ENCODE peak calls at places on chromosome 16, in six cellular contexts. One of them, this sample, is unnamed.

GRCh38 chr16:54939537-54940278 is 9.0 kb downstream of the IRX5 start:
- DNase-seq in H9: peak; percentile 66
- DNase-seq in IMR-90: no peak
- DNase-seq in neuronal stem cell: peak; percentile 48
- DNase-seq in mesenchymal stem cell: no peak
- DNase-seq in H1: no peak
- DNase-seq in this sample: peak; percentile 33

GRCh38 chr16:89191901-89192184 is 8.5 kb downstream of the SLC22A31 start:
- DNase-seq in H9: no peak
- DNase-seq in IMR-90: no peak
- DNase-seq in neuronal stem cell: no peak
- DNase-seq in mesenchymal stem cell: no peak
- DNase-seq in H1: no peak
- DNase-seq in this sample: no peak

GRCh38 chr16:11168386-11169065 is 87.5 kb downstream of the SOCS1 start:
- DNase-seq in H9: no peak
- DNase-seq in IMR-90: peak; percentile 29
- DNase-seq in neuronal stem cell: no peak
- DNase-seq in mesenchymal stem cell: no peak
- DNase-seq in H1: no peak
- DNase-seq in this sample: no peak

GRCh38 chr16:88460496-88461169 is 7.6 kb downstream of the ZFPM1 start:
- DNase-seq in H9: no peak
- DNase-seq in IMR-90: no peak
- DNase-seq in neuronal stem cell: no peak
- DNase-seq in mesenchymal stem cell: no peak
- DNase-seq in H1: no peak
- DNase-seq in this sample: no peak

GRCh38 chr16:66020642-66021041 is 345.8 kb upstream of the CDH5 start:
- DNase-seq in H9: no peak
- DNase-seq in IMR-90: peak; percentile 52
- DNase-seq in neuronal stem cell: no peak
- DNase-seq in mesenchymal stem cell: peak; percentile 56
- DNase-seq in H1: no peak
- DNase-seq in this sample: no peak

GRCh38 chr16:1823821-1824220 is 2.8 kb downstream of the HAGH start:
- DNase-seq in H9: peak; percentile 75
- DNase-seq in IMR-90: peak; percentile 59
- DNase-seq in neuronal stem cell: no peak
- DNase-seq in mesenchymal stem cell: peak; percentile 50
- DNase-seq in H1: no peak
- DNase-seq in this sample: peak; percentile 71

GRCh38 chr16:66934138-66934838 is at the start of gene CIAO2B:
- DNase-seq in H9: peak; percentile 74
- DNase-seq in IMR-90: peak; percentile 84
- DNase-seq in neuronal stem cell: peak; percentile 63
- DNase-seq in mesenchymal stem cell: peak; percentile 89
- DNase-seq in H1: no peak
- DNase-seq in this sample: peak; percentile 86

GRCh38 chr16:65415460-65415859 is 293.6 kb upstream of the CDH11 start:
- DNase-seq in H9: no peak
- DNase-seq in IMR-90: peak; percentile 12
- DNase-seq in neuronal stem cell: no peak
- DNase-seq in mesenchymal stem cell: peak; percentile 33
- DNase-seq in H1: no peak
- DNase-seq in this sample: peak; percentile 10

GRCh38 chr16:2514333-2515179 is 804 bp downstream of the ATP6V0C start:
- DNase-seq in H9: peak; percentile 39
- DNase-seq in IMR-90: no peak
- DNase-seq in neuronal stem cell: no peak
- DNase-seq in mesenchymal stem cell: no peak
- DNase-seq in H1: no peak
- DNase-seq in this sample: peak; percentile 55

GRCh38 chr16:19771796-19772195 is 53.7 kb downstream of the IQCK start:
- DNase-seq in H9: no peak
- DNase-seq in IMR-90: no peak
- DNase-seq in neuronal stem cell: no peak
- DNase-seq in mesenchymal stem cell: no peak
- DNase-seq in H1: no peak
- DNase-seq in this sample: no peak

GRCh38 chr16:2704983-2705275 is 15.1 kb downstream of the PRSS27 start:
- DNase-seq in H9: no peak
- DNase-seq in IMR-90: no peak
- DNase-seq in neuronal stem cell: no peak
- DNase-seq in mesenchymal stem cell: no peak
- DNase-seq in H1: no peak
- DNase-seq in this sample: no peak

GRCh38 chr16:61792194-61792904 is 243.9 kb downstream of the CDH8 start:
- DNase-seq in H9: no peak
- DNase-seq in IMR-90: no peak
- DNase-seq in neuronal stem cell: no peak
- DNase-seq in mesenchymal stem cell: peak; percentile 74
- DNase-seq in H1: no peak
- DNase-seq in this sample: peak; percentile 30

GRCh38 chr16:66491716-66492064 is 58.2 kb downstream of the TK2 start:
- DNase-seq in H9: no peak
- DNase-seq in IMR-90: no peak
- DNase-seq in neuronal stem cell: no peak
- DNase-seq in mesenchymal stem cell: no peak
- DNase-seq in H1: no peak
- DNase-seq in this sample: no peak

GRCh38 chr16:68732741-68733399 is 4.2 kb upstream of the CDH1 start:
- DNase-seq in H9: no peak
- DNase-seq in IMR-90: no peak
- DNase-seq in neuronal stem cell: no peak
- DNase-seq in mesenchymal stem cell: no peak
- DNase-seq in H1: no peak
- DNase-seq in this sample: peak; percentile 86

GRCh38 chr16:12341423-12341822 is 364.9 kb downstream of the SNX29 start:
- DNase-seq in H9: no peak
- DNase-seq in IMR-90: peak; percentile 75
- DNase-seq in neuronal stem cell: no peak
- DNase-seq in mesenchymal stem cell: peak; percentile 73
- DNase-seq in H1: no peak
- DNase-seq in this sample: peak; percentile 51

GRCh38 chr16:80973991-80974390 is 32.7 kb downstream of the CMC2 start:
- DNase-seq in H9: no peak
- DNase-seq in IMR-90: peak; percentile 38
- DNase-seq in neuronal stem cell: no peak
- DNase-seq in mesenchymal stem cell: no peak
- DNase-seq in H1: no peak
- DNase-seq in this sample: no peak

GRCh38 chr16:70437582-70438324 is 1.1 kb downstream of the ST3GAL2 start:
- DNase-seq in H9: no peak
- DNase-seq in IMR-90: peak; percentile 69
- DNase-seq in neuronal stem cell: no peak
- DNase-seq in mesenchymal stem cell: peak; percentile 75
- DNase-seq in H1: no peak
- DNase-seq in this sample: peak; percentile 67

GRCh38 chr16:11462036-11462435 is 116.8 kb downstream of the RMI2 start:
- DNase-seq in H9: no peak
- DNase-seq in IMR-90: no peak
- DNase-seq in neuronal stem cell: no peak
- DNase-seq in mesenchymal stem cell: no peak
- DNase-seq in H1: no peak
- DNase-seq in this sample: no peak

GRCh38 chr16:230949-231348 is 1.7 kb upstream of the LUC7L start:
- DNase-seq in H9: no peak
- DNase-seq in IMR-90: no peak
- DNase-seq in neuronal stem cell: no peak
- DNase-seq in mesenchymal stem cell: no peak
- DNase-seq in H1: no peak
- DNase-seq in this sample: no peak

GRCh38 chr16:229731-230281 is 557 bp upstream of the LUC7L start:
- DNase-seq in H9: no peak
- DNase-seq in IMR-90: no peak
- DNase-seq in neuronal stem cell: no peak
- DNase-seq in mesenchymal stem cell: no peak
- DNase-seq in H1: no peak
- DNase-seq in this sample: no peak

GRCh38 chr16:228917-229730 is at the start of gene LUC7L:
- DNase-seq in H9: peak; percentile 91
- DNase-seq in IMR-90: peak; percentile 80
- DNase-seq in neuronal stem cell: peak; percentile 91
- DNase-seq in mesenchymal stem cell: peak; percentile 91
- DNase-seq in H1: peak; percentile 51
- DNase-seq in this sample: peak; percentile 94

DNA sequence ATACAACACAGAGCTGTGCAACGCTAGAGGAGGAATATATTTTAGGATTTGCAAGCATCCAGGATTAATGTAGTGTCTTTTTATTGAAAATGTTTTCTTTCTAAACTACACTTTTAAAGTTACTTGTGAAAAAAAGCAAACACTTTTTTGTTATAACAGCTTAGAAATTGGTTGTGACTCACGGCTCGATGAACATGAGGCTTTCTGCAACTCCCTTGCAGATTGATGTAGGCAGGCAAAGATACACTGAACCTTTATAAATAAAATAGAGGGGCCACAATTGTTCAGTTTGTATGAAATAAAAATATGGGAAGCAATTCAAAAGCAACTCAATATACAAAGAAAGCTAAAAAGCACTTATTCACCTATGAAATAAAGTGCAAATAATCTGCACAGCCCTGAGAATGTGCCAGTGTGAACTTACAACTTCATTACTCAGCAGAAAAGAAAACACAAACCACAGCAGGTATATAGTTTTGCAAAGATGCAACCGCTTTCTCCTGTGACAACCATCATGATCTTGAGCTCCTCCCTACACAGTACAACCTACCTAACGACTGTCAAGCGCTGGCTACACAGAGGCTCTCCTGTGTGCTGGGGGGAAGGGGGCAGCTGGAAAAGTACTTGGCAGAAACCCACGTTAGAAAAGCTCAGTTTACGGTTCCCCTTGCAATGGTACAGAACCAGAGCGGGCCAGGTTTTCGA is 946 bp downstream of the LUC7L start:
- DNase-seq in H9: no peak
- DNase-seq in IMR-90: peak; percentile 10
- DNase-seq in neuronal stem cell: no peak
- DNase-seq in mesenchymal stem cell: no peak
- DNase-seq in H1: no peak
- DNase-seq in this sample: peak; percentile 50
- H2AK5ac ChIP-seq in H9: no peak overlapping the region
- H2AK5ac ChIP-seq in IMR-90: peak overlapping the region; percentile 59
- H2AK5ac ChIP-seq in neuronal stem cell: peak overlapping the region; percentile 48
- H2AK5ac ChIP-seq in mesenchymal stem cell: peak overlapping the region; percentile 16
- H2AK5ac ChIP-seq in H1: no peak overlapping the region
- H2AK5ac ChIP-seq in this sample: no peak overlapping the region

DNA sequence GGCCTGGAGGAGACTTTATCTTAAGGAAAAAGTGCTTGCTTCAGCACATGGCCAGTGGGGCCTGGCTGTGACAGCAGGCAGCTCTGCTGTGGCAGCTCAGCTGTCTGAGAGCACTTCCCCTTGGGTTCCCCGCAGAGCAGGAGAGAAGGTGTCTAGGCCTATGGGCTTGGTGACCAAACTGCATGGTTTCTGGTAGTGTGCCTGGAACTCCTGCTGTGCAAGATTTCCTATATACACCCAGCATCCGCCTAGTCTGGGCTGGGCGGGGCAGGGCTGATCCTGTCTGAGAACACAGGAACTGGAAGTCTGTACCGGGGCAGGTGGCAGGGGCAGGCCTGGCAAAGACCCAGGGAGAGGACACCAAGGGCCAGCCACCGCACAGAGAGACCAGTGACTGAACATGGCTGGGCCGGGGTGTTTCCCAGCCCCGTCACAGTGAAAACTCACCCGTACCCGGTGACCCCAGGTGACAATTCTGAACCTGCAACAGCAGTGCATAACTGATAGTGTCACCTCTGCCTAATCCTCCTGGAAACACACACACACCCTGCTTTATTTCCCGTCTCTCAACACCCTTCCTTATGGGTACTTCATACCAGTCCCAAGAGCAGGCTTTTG is 39.3 kb downstream of the CHD9 start:
- DNase-seq in H9: no peak
- DNase-seq in IMR-90: no peak
- DNase-seq in neuronal stem cell: no peak
- DNase-seq in mesenchymal stem cell: no peak
- DNase-seq in H1: no peak
- DNase-seq in this sample: no peak
- H2AK5ac ChIP-seq in H9: no peak overlapping the region
- H2AK5ac ChIP-seq in IMR-90: peak overlapping the region; percentile 43
- H2AK5ac ChIP-seq in neuronal stem cell: peak overlapping the region; percentile 16
- H2AK5ac ChIP-seq in mesenchymal stem cell: peak overlapping the region; percentile 59
- H2AK5ac ChIP-seq in H1: peak overlapping the region; percentile 43
- H2AK5ac ChIP-seq in this sample: no peak overlapping the region

DNA sequence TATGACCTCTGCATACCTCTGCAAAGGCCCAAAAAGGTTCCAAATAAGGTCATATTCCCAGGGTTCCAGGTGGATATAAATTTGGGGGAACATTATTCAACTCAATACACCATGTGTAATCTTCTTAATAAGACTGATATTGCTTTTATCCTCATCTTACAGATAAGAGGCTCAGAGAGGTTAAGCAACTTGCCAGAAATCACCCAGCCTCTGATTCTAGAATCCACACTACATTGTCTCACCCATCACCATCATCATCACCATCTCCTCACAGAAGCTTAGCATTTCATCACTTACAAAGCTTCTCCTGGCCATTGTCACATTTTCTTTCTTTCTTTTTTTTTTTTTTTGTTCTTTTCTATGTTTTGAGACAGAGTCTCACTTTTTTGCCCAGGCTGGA is 15.4 kb upstream of the KIFC3 start:
- DNase-seq in H9: no peak
- DNase-seq in IMR-90: no peak
- DNase-seq in neuronal stem cell: no peak
- DNase-seq in mesenchymal stem cell: no peak
- DNase-seq in H1: no peak
- DNase-seq in this sample: no peak
- H2AK5ac ChIP-seq in H9: no peak overlapping the region
- H2AK5ac ChIP-seq in IMR-90: no peak overlapping the region
- H2AK5ac ChIP-seq in neuronal stem cell: no peak overlapping the region
- H2AK5ac ChIP-seq in mesenchymal stem cell: peak overlapping the region; percentile 42
- H2AK5ac ChIP-seq in H1: no peak overlapping the region
- H2AK5ac ChIP-seq in this sample: no peak overlapping the region

GRCh38 chr16:85610059-85610445 is 3.1 kb upstream of the GSE1 start:
- DNase-seq in H9: no peak
- DNase-seq in IMR-90: no peak
- DNase-seq in neuronal stem cell: no peak
- DNase-seq in mesenchymal stem cell: no peak
- DNase-seq in H1: no peak
- DNase-seq in this sample: no peak
- H2AK5ac ChIP-seq in H9: no peak overlapping the region
- H2AK5ac ChIP-seq in IMR-90: peak overlapping the region; percentile 83
- H2AK5ac ChIP-seq in neuronal stem cell: peak overlapping the region; percentile 98
- H2AK5ac ChIP-seq in mesenchymal stem cell: peak overlapping the region; percentile 3
- H2AK5ac ChIP-seq in H1: no peak overlapping the region
- H2AK5ac ChIP-seq in this sample: no peak overlapping the region

GRCh38 chr16:4376820-4377572 is 5.3 kb downstream of the VASN start:
- DNase-seq in H9: no peak
- DNase-seq in IMR-90: no peak
- DNase-seq in neuronal stem cell: no peak
- DNase-seq in mesenchymal stem cell: no peak
- DNase-seq in H1: no peak
- DNase-seq in this sample: peak; percentile 72
- H2AK5ac ChIP-seq in H9: no peak overlapping the region
- H2AK5ac ChIP-seq in IMR-90: peak overlapping the region; percentile 98
- H2AK5ac ChIP-seq in neuronal stem cell: peak overlapping the region; percentile 96
- H2AK5ac ChIP-seq in mesenchymal stem cell: peak overlapping the region; percentile 61
- H2AK5ac ChIP-seq in H1: peak overlapping the region; percentile 82
- H2AK5ac ChIP-seq in this sample: peak overlapping the region; percentile 51